ENCODE peak calls at places on chromosomes 5 and 9, in five cellular contexts. B is colonic mucosa; C is stimulated activated CD4-positive, alpha-beta T cell treated with anti-CD3 and anti-CD28 coated beads, Interleukin-4, amount 100 ng/mL, for 4 hours; M is AG10803; H is NAMALWA. K is an unnamed sample.

GRCh38 chr9:6214451-6214850 is 1.2 kb upstream of the IL33 start:
- DNase-seq in B (no peak), C (no peak), M (peak; percentile 52), H (no peak), K (no peak)

GRCh38 chr9:88870627-88871026 is 120.6 kb upstream of the S1PR3 start:
- DNase-seq in B (no peak), C (no peak), M (no peak), H (no peak), K (no peak)

GRCh38 chr9:117624106-117624505 is 80.1 kb upstream of the TLR4 start:
- DNase-seq in B (no peak), C (no peak), M (no peak), H (no peak), K (no peak)

GRCh38 chr5:119367502-119368237 is 11.9 kb downstream of the TNFAIP8 start:
- DNase-seq in B (no peak), C (peak; percentile 34), M (no peak), H (peak; percentile 44), K (no peak)

GRCh38 chr5:121976979-121977378 is 15.2 kb downstream of the SRFBP1 start:
- DNase-seq in B (no peak), C (no peak), M (peak; percentile 55), H (no peak), K (no peak)

GRCh38 chr9:34179528-34180138 is 790 bp downstream of the UBAP1 start:
- DNase-seq in B (peak; percentile 63), C (no peak), M (peak; percentile 79), H (peak; percentile 51), K (peak; percentile 12)

GRCh38 chr5:126875303-126875785 is 98.4 kb downstream of the LMNB1 start:
- DNase-seq in B (no peak), C (no peak), M (no peak), H (no peak), K (no peak)

GRCh38 chr9:2771661-2772060 is 54.4 kb downstream of the KCNV2 start:
- DNase-seq in B (no peak), C (no peak), M (peak; percentile 44), H (no peak), K (no peak)

GRCh38 chr5:148984333-148984732 is 78.5 kb downstream of the SH3TC2 start:
- DNase-seq in B (no peak), C (no peak), M (no peak), H (no peak), K (no peak)

GRCh38 chr5:51384281-51384840 is 1.1 kb downstream of the ISL1 start:
- DNase-seq in B (no peak), C (no peak), M (no peak), H (no peak), K (no peak)

K was measured in RPMI8226.